ENCODE peak calls at places on chromosomes 1 and 21, in four cellular contexts. R is left ventricle myocardium inferior; F is substantia nigra; C is CD8-positive, alpha-beta T cell. I is an unnamed sample.

GRCh38 chr1:16367968-16368910 is 1.2 kb downstream of the SZRD1 start:
- DNase-seq in C (no peak), F (no peak), R (no peak), I (no peak)

GRCh38 chr1:58621375-58621774 is 44.3 kb upstream of the TACSTD2 start:
- DNase-seq in R (no peak), F (no peak), C (no peak), I (no peak)

GRCh38 chr1:61506231-61506630 is 218.7 kb downstream of the TM2D1 start:
- DNase-seq in R (no peak), C (no peak), F (no peak), I (no peak)

GRCh38 chr1:2231667-2232254 is 3.6 kb downstream of the SKI start:
- DNase-seq in C (peak; percentile 78), F (no peak), R (peak; percentile 82), I (no peak)

GRCh38 chr1:168360151-168360550 is 79.5 kb downstream of the TBX19 start:
- DNase-seq in F (no peak), R (no peak), C (no peak), I (no peak)

GRCh38 chr1:172154571-172154970 is 265.9 kb upstream of the C1orf105 start:
- DNase-seq in C (no peak), R (no peak), F (no peak), I (no peak)

GRCh38 chr1:145716641-145717061 is 2.6 kb upstream of the CD160 start:
- DNase-seq in R (no peak), C (no peak), F (no peak), I (no peak)

GRCh38 chr1:208917719-208918118 is 665.8 kb upstream of the CAMK1G start:
- DNase-seq in F (no peak), R (no peak), C (no peak), I (no peak)

GRCh38 chr1:229710746-229711145 is 84.7 kb downstream of the URB2 start:
- DNase-seq in F (no peak), R (no peak), C (no peak), I (no peak)

GRCh38 chr1:65221638-65222421 is 73.8 kb downstream of the AK4 start:
- DNase-seq in R (no peak), C (no peak), F (no peak), I (no peak)

GRCh38 chr1:88825721-88826120 is 65.6 kb downstream of the GTF2B start:
- DNase-seq in F (no peak), R (no peak), C (no peak), I (no peak)

GRCh38 chr1:193514397-193514796 is 328.0 kb upstream of the B3GALT2 start:
- DNase-seq in F (no peak), C (no peak), R (no peak), I (no peak)

GRCh38 chr1:206062464-206062863 is 9.5 kb downstream of the RHEX start:
- DNase-seq in C (no peak), R (no peak), F (no peak), I (no peak)

GRCh38 chr1:4700801-4701200 is 46.4 kb downstream of the AJAP1 start:
- DNase-seq in R (no peak), F (peak; percentile 56), C (no peak), I (peak; percentile 91)

DNA sequence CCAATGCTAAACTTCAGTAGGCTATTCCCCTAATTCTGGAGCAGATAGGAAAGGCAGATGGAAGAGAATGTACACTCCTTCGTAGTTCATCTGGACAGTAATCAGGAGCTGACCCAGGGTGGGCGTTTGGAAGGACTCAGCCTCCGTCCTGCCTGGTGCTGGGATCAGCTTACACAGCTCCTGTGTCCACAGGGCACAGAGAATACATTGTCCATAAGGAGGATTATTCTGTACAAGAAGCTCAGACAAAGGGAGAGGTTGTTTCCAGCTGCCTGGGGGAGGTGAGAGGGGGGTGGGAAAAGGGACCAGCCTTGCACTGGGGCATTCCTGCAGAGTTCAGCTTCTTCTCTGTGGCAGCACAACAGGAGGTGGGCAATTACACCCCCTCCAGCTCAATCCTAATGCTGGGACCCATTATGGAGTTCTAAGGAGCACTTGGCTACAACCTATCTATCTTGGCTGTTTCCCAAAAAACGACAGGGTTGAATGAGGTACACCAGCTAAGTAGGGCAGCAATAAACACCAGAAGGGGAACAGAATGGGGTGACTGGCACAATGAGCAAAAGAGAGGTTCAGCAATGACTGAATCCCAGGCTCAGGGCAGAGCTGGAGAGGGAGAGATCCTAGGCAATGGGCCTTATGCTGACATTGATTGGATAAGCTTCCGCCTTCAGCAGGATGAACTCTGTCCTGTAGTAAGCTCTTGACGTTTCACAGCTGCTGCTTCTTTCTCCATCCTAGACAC is 7.4 kb downstream of the MED8 start:
- DNase-seq in F (peak; percentile 70), R (no peak), C (no peak), I (peak; percentile 87)
- H3K27ac ChIP-seq in F (peak overlapping the region; percentile 99), R (peak overlapping the region; percentile 58), C (no peak overlapping the region), I (peak overlapping the region; percentile 98)

GRCh38 chr1:47187926-47188250 is 1.9 kb downstream of the PDZK1IP1 start:
- DNase-seq in R (no peak), F (no peak), C (no peak), I (no peak)

GRCh38 chr1:47187226-47187925 is 2.5 kb downstream of the PDZK1IP1 start:
- DNase-seq in F (no peak), C (no peak), R (no peak), I (no peak)

GRCh38 chr1:47189844-47190562 is at the start of gene PDZK1IP1:
- DNase-seq in F (no peak), R (peak; percentile 81), C (no peak), I (no peak)

GRCh38 chr1:47190807-47191206 is 971 bp upstream of the PDZK1IP1 start:
- DNase-seq in F (no peak), R (no peak), C (no peak), I (no peak)

GRCh38 chr1:47188901-47189785 is 693 bp downstream of the PDZK1IP1 start:
- DNase-seq in C (no peak), R (no peak), F (no peak), I (no peak)
- H3K27ac ChIP-seq in C (no peak overlapping the region), R (peak overlapping the region; percentile 36), F (no peak overlapping the region), I (no peak overlapping the region)

GRCh38 chr1:93636712-93637111 is 44.9 kb downstream of the BCAR3 start:
- DNase-seq in F (no peak), R (no peak), C (no peak), I (no peak)
- H3K27ac ChIP-seq in F (peak overlapping the region; percentile 23), R (peak overlapping the region; percentile 66), C (no peak overlapping the region), I (peak overlapping the region; percentile 90)

GRCh38 chr1:161790587-161791317 is 24.6 kb downstream of the ATF6 start:
- DNase-seq in C (no peak), R (no peak), F (no peak), I (no peak)

GRCh38 chr1:161791889-161792655 is 26.0 kb downstream of the ATF6 start:
- DNase-seq in C (no peak), F (no peak), R (no peak), I (no peak)

GRCh38 chr1:161787355-161787754 is 21.2 kb downstream of the ATF6 start:
- DNase-seq in R (no peak), C (no peak), F (no peak), I (no peak)

GRCh38 chr1:161792740-161793139 is 26.6 kb downstream of the ATF6 start:
- DNase-seq in R (no peak), F (no peak), C (no peak), I (no peak)
- H3K27ac ChIP-seq in R (no peak overlapping the region), F (no peak overlapping the region), C (no peak overlapping the region), I (no peak overlapping the region)

GRCh38 chr1:153652795-153653507 is 5.6 kb upstream of the SNAPIN start:
- DNase-seq in C (no peak), R (no peak), F (no peak), I (no peak)
- H3K27ac ChIP-seq in C (no peak overlapping the region), R (peak overlapping the region; percentile 70), F (no peak overlapping the region), I (no peak overlapping the region)

GRCh38 chr1:22224631-22225030 is 81.7 kb upstream of the WNT4 start:
- DNase-seq in F (no peak), C (no peak), R (no peak), I (no peak)

GRCh38 chr1:22224091-22224490 is 81.2 kb upstream of the WNT4 start:
- DNase-seq in C (no peak), F (no peak), R (no peak), I (no peak)

GRCh38 chr1:22225858-22226584 is 83.1 kb upstream of the WNT4 start:
- DNase-seq in C (no peak), F (no peak), R (no peak), I (no peak)

GRCh38 chr1:22221233-22221780 is 78.4 kb upstream of the WNT4 start:
- DNase-seq in R (no peak), F (no peak), C (no peak), I (no peak)

GRCh38 chr1:22223176-22223575 is 80.3 kb upstream of the WNT4 start:
- DNase-seq in F (no peak), C (no peak), R (no peak), I (no peak)
- H3K27ac ChIP-seq in F (no peak overlapping the region), C (no peak overlapping the region), R (no peak overlapping the region), I (no peak overlapping the region)

DNA sequence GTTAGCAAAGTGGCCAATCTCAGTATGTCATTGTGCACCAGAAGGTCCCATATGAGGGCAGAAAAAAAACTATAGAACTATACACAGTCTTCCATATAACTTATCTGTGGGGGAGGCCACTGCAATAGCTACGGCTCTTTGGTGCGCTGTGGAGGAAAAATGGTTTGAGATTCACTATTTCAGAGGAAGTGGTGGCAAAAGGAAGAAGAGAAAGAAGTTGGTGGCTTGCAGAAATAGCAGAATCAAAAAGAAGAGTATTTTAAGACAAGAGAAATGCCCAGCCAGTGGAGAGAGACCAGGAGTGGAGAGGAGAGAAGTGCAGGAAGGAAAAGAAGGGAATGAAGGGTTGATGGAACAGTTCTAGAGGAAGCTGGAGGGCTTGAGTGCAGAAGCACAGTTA is 64.7 kb downstream of the RUNX1 start:
- DNase-seq in C (no peak), R (no peak), F (no peak), I (no peak)
- H3K27ac ChIP-seq in C (no peak overlapping the region), R (no peak overlapping the region), F (no peak overlapping the region), I (no peak overlapping the region)